ENCODE peak calls at places on chromosome 4, in nine cellular contexts. E is left ventricle myocardium superior; C is stimulated activated CD4-positive, alpha-beta T cell treated with anti-CD3 and anti-CD28 coated beads, Interleukin-1b, Interleukin-23, amount 100 ng/mL, for 24 hours; U is WTC11; D is AG09309; T is T-cell; F is activated naive CD8-positive, alpha-beta T cell treated with anti-CD3 and anti-CD28 coated beads, Interleukin-2, amount 10 ng/mL, durations not matched to agents 7 days and 5 days; Y is left cardiac atrium; A is neural crest cell. O is an unnamed sample.
A peak's percentile ranks its signal among the peaks of the same experiment; 100 is the strongest.

GRCh38 chr4:33625762-33626161 is 2618.6 kb downstream of the ARAP2 start:
- DNase-seq in Y (no peak), A (no peak), U (no peak), F (no peak), C (no peak), E (no peak), D (no peak), T (no peak), O (peak; percentile 0)

GRCh38 chr4:93327346-93327745 is 501.2 kb upstream of the ATOH1 start:
- DNase-seq in Y (no peak), T (no peak), E (no peak), D (no peak), C (no peak), U (no peak), F (no peak), A (no peak), O (peak; percentile 85)

GRCh38 chr4:120105472-120105871 is 38.8 kb upstream of the MAD2L1 start:
- DNase-seq in A (no peak), E (no peak), F (no peak), T (no peak), Y (no peak), D (no peak), C (no peak), U (no peak), O (no peak)

GRCh38 chr4:74474345-74475099 is 29.6 kb downstream of the AREG start:
- DNase-seq in T (no peak), F (no peak), E (no peak), C (no peak), A (no peak), Y (no peak), U (no peak), D (no peak), O (no peak)

GRCh38 chr4:138522366-138522765 is 280.2 kb upstream of the SLC7A11 start:
- DNase-seq in A (no peak), D (no peak), F (no peak), T (no peak), E (no peak), C (no peak), Y (no peak), U (no peak), O (peak; percentile 30)

GRCh38 chr4:54228064-54228527 is 997 bp upstream of the PDGFRA start:
- DNase-seq in F (peak; percentile 62), U (peak; percentile 91), E (peak; percentile 84), A (peak; percentile 76), T (no peak), Y (peak; percentile 80), D (peak; percentile 41), C (no peak), O (peak; percentile 78)

GRCh38 chr4:19492611-19493010 is 759.1 kb upstream of the SLIT2 start:
- DNase-seq in A (no peak), C (no peak), D (peak; percentile 29), T (no peak), U (no peak), F (no peak), E (no peak), Y (no peak), O (no peak)

GRCh38 chr4:185941476-185941875 is 127.5 kb upstream of the TLR3 start:
- DNase-seq in C (no peak), D (no peak), Y (no peak), U (no peak), E (no peak), A (no peak), F (no peak), T (no peak), O (no peak)

GRCh38 chr4:158938462-158939044 is 164.3 kb upstream of the RAPGEF2 start:
- DNase-seq in T (no peak), F (no peak), E (no peak), Y (no peak), A (no peak), U (no peak), C (no peak), D (peak; percentile 13), O (no peak)

GRCh38 chr4:534576-535151 is 35.7 kb downstream of the PIGG start:
- DNase-seq in D (no peak), F (peak; percentile 9), T (no peak), Y (no peak), E (no peak), U (no peak), C (no peak), A (no peak), O (no peak)

GRCh38 chr4:82774711-82775171 is 23.9 kb downstream of the SCD5 start:
- DNase-seq in Y (no peak), E (no peak), U (no peak), D (no peak), T (no peak), A (no peak), C (no peak), F (no peak), O (no peak)

GRCh38 chr4:20464381-20464780 is 212.7 kb downstream of the SLIT2 start:
- DNase-seq in C (no peak), E (no peak), F (no peak), Y (no peak), A (no peak), U (no peak), D (no peak), T (no peak), O (no peak)

GRCh38 chr4:7134737-7135388 is 57.5 kb upstream of the SORCS2 start:
- DNase-seq in A (no peak), F (no peak), T (no peak), D (peak; percentile 76), U (no peak), Y (peak; percentile 65), E (peak; percentile 64), C (no peak), O (no peak)

GRCh38 chr4:123649644-123650356 is 253.2 kb downstream of the SPRY1 start:
- DNase-seq in A (no peak), C (no peak), Y (no peak), D (peak; percentile 67), T (no peak), F (no peak), U (peak; percentile 24), E (peak; percentile 26), O (no peak)

GRCh38 chr4:142218726-142219125 is 582.3 kb downstream of the IL15 start:
- DNase-seq in U (no peak), E (no peak), Y (no peak), T (no peak), F (no peak), D (no peak), A (no peak), C (no peak), O (no peak)

GRCh38 chr4:82401600-82401999 is 27.8 kb upstream of the HNRNPD start:
- DNase-seq in Y (no peak), U (no peak), T (no peak), F (no peak), C (no peak), D (no peak), A (no peak), E (no peak), O (no peak)

GRCh38 chr4:176377705-176378302 is 58.0 kb downstream of the SPCS3 start:
- DNase-seq in C (no peak), T (no peak), U (no peak), F (no peak), E (no peak), A (no peak), D (no peak), Y (no peak), O (no peak)

GRCh38 chr4:61446957-61447356 is 246.8 kb downstream of the ADGRL3 start:
- DNase-seq in D (no peak), T (no peak), C (no peak), F (no peak), A (no peak), E (no peak), U (no peak), Y (no peak), O (no peak)

GRCh38 chr4:78588894-78589545 is 37.5 kb downstream of the ANXA3 start:
- DNase-seq in E (no peak), D (no peak), T (no peak), F (no peak), U (no peak), C (no peak), A (no peak), Y (no peak), O (no peak)

GRCh38 chr4:95729596-95729995 is 110.3 kb upstream of the PDHA2 start:
- DNase-seq in U (peak; percentile 22), A (no peak), C (no peak), Y (no peak), F (no peak), E (no peak), T (no peak), D (no peak), O (no peak)

GRCh38 chr4:8725071-8725841 is 132.7 kb downstream of the CPZ start:
- DNase-seq in E (no peak), Y (no peak), A (no peak), D (no peak), F (no peak), T (no peak), U (no peak), C (no peak), O (no peak)

GRCh38 chr4:54065282-54066087 is 1.1 kb upstream of the CHIC2 start:
- DNase-seq in C (no peak), T (no peak), E (no peak), F (no peak), Y (no peak), A (no peak), U (no peak), D (no peak), O (no peak)

GRCh38 chr4:111689214-111689613 is 456.0 kb upstream of the FAM241A start:
- DNase-seq in C (no peak), T (no peak), A (no peak), F (no peak), D (peak; percentile 28), E (no peak), Y (no peak), U (no peak), O (peak; percentile 36)

GRCh38 chr4:6926681-6927478 is 17.3 kb downstream of the TBC1D14 start:
- DNase-seq in D (no peak), F (peak; percentile 54), T (peak; percentile 38), E (peak; percentile 61), Y (peak; percentile 59), U (no peak), A (no peak), C (no peak), O (peak; percentile 53)